ENCODE peak calls at places on chromosomes 3 and 15, in six cellular contexts. W is ovary; R is stomach; T is right atrium auricular region; G is CD8-positive, alpha-beta memory T cell; H is pancreas. I is an unnamed sample.

GRCh38 chr3:58066842-58067241 is 58.6 kb downstream of the FLNB start:
- DNase-seq in W (no peak), R (no peak), T (no peak), G (no peak), H (no peak), I (no peak)

GRCh38 chr3:194447161-194447560 is 39.6 kb downstream of the ATP13A3 start:
- DNase-seq in W (no peak), R (peak), T (no peak), G (no peak), H (no peak), I (no peak)

GRCh38 chr3:107235923-107236315 is 141.3 kb upstream of the CCDC54 start:
- DNase-seq in W (peak), R (no peak), T (no peak), G (peak), H (no peak), I (peak)

GRCh38 chr3:184368804-184369183 is 7.3 kb downstream of the POLR2H start:
- DNase-seq in W (no peak), R (peak), T (no peak), G (no peak), H (no peak), I (no peak)

GRCh38 chr3:141335531-141336042 is 32.7 kb upstream of the ZBTB38 start:
- DNase-seq in W (no peak), R (no peak), T (no peak), G (no peak), H (no peak), I (no peak)

GRCh38 chr3:113436794-113437193 is 4.5 kb downstream of the CFAP44 start:
- DNase-seq in W (no peak), R (no peak), T (no peak), G (no peak), H (no peak), I (no peak)

GRCh38 chr3:196287066-196287404 is 491 bp downstream of the PCYT1A start:
- DNase-seq in W (peak), R (no peak), T (no peak), G (no peak), H (no peak), I (no peak)

GRCh38 chr3:159766563-159767185 is 222.0 kb upstream of the IL12A start:
- DNase-seq in W (no peak), R (no peak), T (no peak), G (no peak), H (no peak), I (no peak)

GRCh38 chr15:48644827-48645557 is 517 bp downstream of the FBN1 start:
- DNase-seq in W (peak), R (no peak), T (no peak), G (no peak), H (peak), I (peak)

GRCh38 chr3:174540536-174540935 is 318.6 kb upstream of the NAALADL2 start:
- DNase-seq in W (no peak), R (no peak), T (no peak), G (no peak), H (no peak), I (no peak)

GRCh38 chr15:47037003-47037402 is 680.3 kb upstream of the SEMA6D start:
- DNase-seq in W (no peak), R (no peak), T (no peak), G (no peak), H (no peak), I (no peak)

GRCh38 chr15:40047413-40048154 is 8.6 kb upstream of the SRP14 start:
- DNase-seq in W (peak), R (peak), T (peak), G (no peak), H (no peak), I (no peak)

GRCh38 chr15:26082069-26082832 is 219.1 kb upstream of the ATP10A start:
- DNase-seq in W (peak), R (peak), T (peak), G (peak), H (peak), I (peak)

GRCh38 chr3:77889616-77890015 is 849.7 kb downstream of the ROBO2 start:
- DNase-seq in W (no peak), R (no peak), T (no peak), G (no peak), H (no peak), I (no peak)

GRCh38 chr3:188154758-188155574 is 1.0 kb downstream of the LPP start:
- DNase-seq in W (no peak), R (no peak), T (no peak), G (no peak), H (no peak), I (no peak)

GRCh38 chr3:186826978-186827857 is 15.3 kb upstream of the ADIPOQ start:
- DNase-seq in W (peak), R (peak), T (no peak), G (peak), H (peak), I (peak)

GRCh38 chr3:72065872-72066641 is 281.1 kb upstream of the PROK2 start:
- DNase-seq in W (no peak), R (no peak), T (no peak), G (no peak), H (no peak), I (no peak)

GRCh38 chr3:105598047-105598796 is 231.5 kb downstream of the ALCAM start:
- DNase-seq in W (no peak), R (no peak), T (no peak), G (no peak), H (no peak), I (no peak)
- H3K27ac ChIP-seq in W (no peak), R (no peak), T (no peak), G (no peak), H (no peak), I (no peak)

GRCh38 chr3:51985971-51986947 is 2.9 kb downstream of the ACY1 start:
- DNase-seq in W (no peak), R (peak), T (no peak), G (no peak), H (no peak), I (no peak)

GRCh38 chr3:51984269-51984647 is 923 bp downstream of the ACY1 start:
- DNase-seq in W (no peak), R (no peak), T (no peak), G (no peak), H (no peak), I (no peak)

GRCh38 chr3:51983578-51984268 is 388 bp downstream of the ACY1 start:
- DNase-seq in W (no peak), R (no peak), T (no peak), G (no peak), H (peak), I (no peak)

GRCh38 chr3:51982838-51983577 is at the start of gene ACY1:
- DNase-seq in W (peak), R (peak), T (peak), G (peak), H (peak), I (peak)

DNA sequence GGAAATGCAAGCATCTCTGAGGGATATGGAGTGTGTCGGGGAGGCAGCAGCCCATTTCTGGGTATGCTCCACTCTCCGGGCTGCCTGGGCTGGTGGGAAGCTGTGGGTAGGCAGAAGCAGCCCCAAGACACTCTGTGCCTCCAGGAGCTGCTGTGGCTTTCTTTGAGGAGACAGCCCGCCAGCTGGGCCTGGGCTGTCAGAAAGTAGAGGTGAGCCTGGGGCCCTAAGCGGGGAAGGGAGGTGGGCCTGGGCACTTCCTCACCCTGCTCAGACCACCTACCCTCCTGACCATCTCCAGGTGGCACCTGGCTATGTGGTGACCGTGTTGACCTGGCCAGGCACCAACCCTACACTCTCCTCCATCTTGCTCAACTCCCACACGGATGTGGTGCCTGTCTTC is 1.7 kb downstream of the ACY1 start:
- DNase-seq in W (no peak), R (no peak), T (no peak), G (no peak), H (peak), I (no peak)
- H3K4me3 ChIP-seq in W (no peak), R (no peak), T (no peak), G (no peak), H (no peak), I (no peak)

DNA sequence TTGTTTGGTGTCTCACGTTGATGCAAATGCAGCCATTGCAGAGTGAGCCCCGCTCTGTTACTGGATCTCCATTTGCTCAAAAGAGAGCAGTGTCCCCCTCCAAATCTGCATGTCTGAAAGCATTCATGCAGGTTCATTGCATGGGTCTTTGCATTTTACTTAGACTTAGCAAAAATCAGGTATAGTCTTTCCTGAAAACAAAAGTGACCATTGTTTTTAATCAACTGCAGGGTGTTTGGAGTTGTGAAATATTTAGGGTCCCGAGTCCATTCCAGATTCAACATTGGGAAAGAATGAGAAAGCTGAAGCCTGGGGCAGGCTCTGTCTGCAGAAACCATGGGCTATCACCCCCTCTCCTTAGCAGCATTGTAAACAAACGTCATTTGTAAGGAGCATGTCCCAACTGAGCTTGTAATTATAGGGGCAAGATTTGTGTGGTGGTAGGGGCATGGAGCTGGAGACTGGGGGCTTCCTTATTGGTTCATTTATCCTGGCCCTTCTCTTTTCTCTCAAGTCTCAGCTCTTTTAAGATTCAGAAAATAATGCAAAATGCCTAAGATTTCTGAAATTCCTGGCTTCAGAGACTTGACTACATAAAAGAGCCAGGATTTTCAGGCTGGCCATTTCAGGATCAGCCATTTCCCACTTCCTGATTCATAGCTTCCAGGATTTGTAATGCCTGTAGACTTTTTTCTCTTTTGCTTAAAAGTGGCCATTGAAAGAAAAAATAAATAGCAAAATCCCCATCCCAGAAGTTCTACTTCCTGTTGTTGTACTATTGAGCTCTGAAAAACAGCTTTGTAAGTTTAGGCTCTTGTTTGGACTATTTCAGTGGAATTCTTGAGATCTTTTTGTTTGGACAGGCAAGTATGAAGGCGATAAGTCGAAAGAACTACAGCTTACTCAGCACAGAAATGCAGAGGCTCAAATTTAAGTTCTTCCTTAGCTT is 23.0 kb downstream of the IGF1R start:
- DNase-seq in W (no peak), R (no peak), T (peak), G (no peak), H (no peak), I (no peak)
- H3K27ac ChIP-seq in W (peak), R (peak), T (peak), G (no peak), H (peak), I (peak)

DNA sequence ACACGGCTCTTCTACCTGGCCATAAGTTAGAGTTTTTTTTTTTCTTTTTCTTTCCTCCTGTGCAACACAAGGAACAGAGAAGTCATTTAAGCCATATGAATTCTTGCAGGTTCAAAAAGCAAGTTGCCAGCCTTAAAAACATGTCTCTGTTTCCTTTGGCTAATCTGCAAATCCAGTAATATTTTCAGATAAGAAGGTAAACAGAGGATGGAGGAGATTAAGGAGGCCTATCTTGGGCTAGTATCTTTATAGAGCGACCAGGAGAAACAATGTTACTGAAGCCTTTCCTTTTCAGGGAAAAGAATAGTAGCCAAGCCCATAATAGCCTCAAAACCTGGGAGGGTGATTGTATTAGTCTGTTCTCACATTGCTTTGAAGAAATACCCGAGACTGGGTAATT is 20.9 kb upstream of the LMCD1 start:
- DNase-seq in W (no peak), R (no peak), T (no peak), G (no peak), H (no peak), I (no peak)
- H3K4me3 ChIP-seq in W (no peak), R (no peak), T (no peak), G (no peak), H (no peak), I (no peak)

GRCh38 chr3:39260318-39260717 is 19.5 kb downstream of the CX3CR1 start:
- DNase-seq in W (no peak), R (no peak), T (no peak), G (no peak), H (no peak), I (no peak)

GRCh38 chr3:39260957-39261356 is 18.9 kb downstream of the CX3CR1 start:
- DNase-seq in W (peak), R (peak), T (peak), G (peak), H (no peak), I (no peak)

GRCh38 chr3:39251576-39251975 is 28.3 kb downstream of the CX3CR1 start:
- DNase-seq in W (no peak), R (no peak), T (no peak), G (no peak), H (no peak), I (no peak)

GRCh38 chr3:39254806-39255449 is 24.9 kb downstream of the CX3CR1 start:
- DNase-seq in W (no peak), R (no peak), T (no peak), G (no peak), H (no peak), I (no peak)

DNA sequence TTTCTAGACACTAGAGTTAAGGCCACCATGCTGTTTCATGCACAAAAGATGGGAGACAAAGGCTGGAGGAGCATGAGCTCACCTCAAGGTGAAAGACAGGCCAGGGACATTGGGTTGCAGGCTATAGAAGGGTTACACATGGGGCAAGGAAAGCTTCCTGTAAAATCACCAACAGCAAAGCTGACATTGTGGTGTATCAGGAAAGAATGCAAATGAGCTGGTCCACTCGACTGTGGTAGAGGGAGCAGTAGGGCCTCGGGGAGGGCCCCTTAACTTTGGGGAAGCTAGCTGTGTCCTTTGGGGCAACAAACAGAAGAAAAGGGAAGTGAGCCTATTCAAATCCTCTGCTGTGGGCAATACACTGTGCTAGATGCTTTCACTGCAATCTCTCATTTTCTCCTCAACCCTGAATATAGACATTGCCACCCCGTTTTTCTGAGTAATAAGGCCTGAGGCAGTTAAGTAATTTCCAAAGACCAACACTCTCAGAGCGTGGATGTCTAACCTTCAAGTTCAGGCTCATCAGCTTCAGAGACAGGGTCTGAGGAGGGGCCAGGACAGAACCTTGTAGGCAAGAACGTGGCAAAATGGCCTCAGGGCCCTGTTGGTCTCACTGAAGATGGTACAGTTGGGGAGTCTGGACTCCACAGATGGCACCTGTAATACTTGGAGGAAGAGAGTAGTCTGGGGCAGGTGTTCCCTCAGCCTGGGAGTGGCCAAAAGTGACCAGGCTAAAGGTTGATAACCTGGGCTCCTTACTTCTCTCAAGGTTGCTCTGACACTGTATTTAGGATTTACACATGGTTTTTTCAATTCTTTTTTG is 24.1 kb downstream of the CX3CR1 start:
- DNase-seq in W (no peak), R (no peak), T (no peak), G (no peak), H (no peak), I (no peak)
- H3K27ac ChIP-seq in W (no peak), R (no peak), T (peak), G (no peak), H (no peak), I (no peak)

DNA sequence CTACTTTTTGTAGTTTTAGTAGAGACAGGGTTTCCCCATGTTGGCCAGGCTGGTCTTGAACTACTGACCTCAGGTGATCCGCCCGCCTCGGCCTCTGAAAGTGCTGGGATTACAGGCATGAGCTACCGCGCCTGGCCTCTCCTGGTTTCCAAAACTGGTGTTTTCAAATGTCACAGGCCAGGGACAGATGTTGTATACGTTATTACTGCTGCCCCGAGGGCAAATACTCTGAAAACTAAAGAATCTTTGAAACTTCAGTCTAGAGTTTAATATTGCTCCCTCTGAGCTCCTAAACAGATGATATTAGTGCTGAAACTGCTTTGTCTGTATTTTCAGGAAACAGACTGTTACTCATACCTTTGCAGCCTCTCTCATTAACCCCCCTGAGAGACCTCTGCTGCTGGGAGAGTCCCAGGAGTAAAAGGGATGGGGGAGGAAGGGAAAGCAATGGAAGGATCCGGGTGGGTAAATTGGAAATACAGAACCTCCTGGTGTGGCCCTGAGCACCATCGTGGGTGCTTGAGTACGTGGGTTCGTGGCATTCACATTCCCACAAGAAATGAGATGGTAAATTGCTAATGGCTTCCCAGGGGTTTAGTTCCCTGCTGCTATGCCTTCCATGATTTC is 96.3 kb upstream of the IGF1R start:
- DNase-seq in W (no peak), R (no peak), T (no peak), G (no peak), H (no peak), I (no peak)
- H3K4me3 ChIP-seq in W (no peak), R (no peak), T (no peak), G (no peak), H (no peak), I (no peak)

GRCh38 chr3:39107056-39107873 is at the start of the genes GORASP1 and TTC21A:
- DNase-seq in W (peak), R (peak), T (peak), G (peak), H (peak), I (peak)
- H3K27ac ChIP-seq in W (peak), R (peak), T (peak), G (peak), H (peak), I (no peak)

DNA sequence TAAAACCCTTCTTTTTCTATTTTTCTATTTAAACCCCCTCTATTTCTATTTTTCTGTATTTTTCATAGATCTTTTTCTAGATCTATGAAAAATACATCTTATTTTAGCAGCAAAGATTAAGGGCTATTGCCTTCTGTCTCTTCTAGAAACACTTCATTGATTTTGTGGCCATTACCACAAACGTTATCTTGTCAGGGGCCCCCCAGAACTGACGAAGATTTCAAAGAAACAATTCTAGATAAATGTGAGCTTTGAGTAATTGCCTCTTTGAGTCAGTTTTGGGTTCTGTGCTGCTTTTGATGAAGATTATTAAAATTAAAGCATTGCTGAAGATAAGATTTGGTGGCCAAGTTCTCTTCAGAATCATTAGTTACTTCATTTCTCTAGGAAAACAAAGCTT is 279.6 kb upstream of the PEX5L start:
- DNase-seq in W (no peak), R (no peak), T (no peak), G (no peak), H (no peak), I (no peak)
- H3K4me3 ChIP-seq in W (no peak), R (no peak), T (no peak), G (no peak), H (no peak), I (no peak)

I was measured in neuronal stem cell.